ENCODE peak calls at places on chromosomes 5 and 9, in six cellular contexts. One of them, this sample, is unnamed.
A peak's percentile ranks its signal among the peaks of the same experiment; 100 is the strongest.

GRCh38 chr9:134035041-134036039 is 10.1 kb downstream of the BRD3OS start:
- DNase-seq in kidney epithelial cell: no peak
- DNase-seq in left ventricle myocardium superior: peak; percentile 19
- DNase-seq in cardiac septum: no peak
- DNase-seq in stimulated activated CD8-positive, alpha-beta memory T cell treated with anti-CD3 and anti-CD28 coated beads, Interleukin-4, amount 100 ng/mL, for 4 hours: no peak
- DNase-seq in AG08396: no peak
- DNase-seq in this sample: peak; percentile 72

GRCh38 chr5:169002941-169003555 is 297.9 kb downstream of the SLIT3 start:
- DNase-seq in kidney epithelial cell: no peak
- DNase-seq in left ventricle myocardium superior: no peak
- DNase-seq in cardiac septum: no peak
- DNase-seq in stimulated activated CD8-positive, alpha-beta memory T cell treated with anti-CD3 and anti-CD28 coated beads, Interleukin-4, amount 100 ng/mL, for 4 hours: no peak
- DNase-seq in AG08396: no peak
- DNase-seq in this sample: no peak

GRCh38 chr5:109956884-109957283 is 267.2 kb downstream of the MAN2A1 start:
- DNase-seq in kidney epithelial cell: no peak
- DNase-seq in left ventricle myocardium superior: no peak
- DNase-seq in cardiac septum: no peak
- DNase-seq in stimulated activated CD8-positive, alpha-beta memory T cell treated with anti-CD3 and anti-CD28 coated beads, Interleukin-4, amount 100 ng/mL, for 4 hours: no peak
- DNase-seq in AG08396: no peak
- DNase-seq in this sample: no peak

GRCh38 chr5:132227485-132228240 is at the start of gene P4HA2:
- DNase-seq in kidney epithelial cell: no peak
- DNase-seq in left ventricle myocardium superior: peak; percentile 93
- DNase-seq in cardiac septum: peak; percentile 93
- DNase-seq in stimulated activated CD8-positive, alpha-beta memory T cell treated with anti-CD3 and anti-CD28 coated beads, Interleukin-4, amount 100 ng/mL, for 4 hours: no peak
- DNase-seq in AG08396: peak; percentile 95
- DNase-seq in this sample: no peak

GRCh38 chr5:146680846-146681585 is 165.0 kb upstream of the GPR151 start:
- DNase-seq in kidney epithelial cell: no peak
- DNase-seq in left ventricle myocardium superior: no peak
- DNase-seq in cardiac septum: no peak
- DNase-seq in stimulated activated CD8-positive, alpha-beta memory T cell treated with anti-CD3 and anti-CD28 coated beads, Interleukin-4, amount 100 ng/mL, for 4 hours: no peak
- DNase-seq in AG08396: peak; percentile 12
- DNase-seq in this sample: no peak

GRCh38 chr5:172311026-172311425 is 27.5 kb upstream of the UBTD2 start:
- DNase-seq in kidney epithelial cell: no peak
- DNase-seq in left ventricle myocardium superior: no peak
- DNase-seq in cardiac septum: no peak
- DNase-seq in stimulated activated CD8-positive, alpha-beta memory T cell treated with anti-CD3 and anti-CD28 coated beads, Interleukin-4, amount 100 ng/mL, for 4 hours: no peak
- DNase-seq in AG08396: no peak
- DNase-seq in this sample: no peak

GRCh38 chr5:81849769-81850367 is 99.0 kb upstream of the SSBP2 start:
- DNase-seq in kidney epithelial cell: no peak
- DNase-seq in left ventricle myocardium superior: no peak
- DNase-seq in cardiac septum: no peak
- DNase-seq in stimulated activated CD8-positive, alpha-beta memory T cell treated with anti-CD3 and anti-CD28 coated beads, Interleukin-4, amount 100 ng/mL, for 4 hours: no peak
- DNase-seq in AG08396: no peak
- DNase-seq in this sample: no peak

GRCh38 chr5:622359-622758 is 10.2 kb downstream of the CEP72 start:
- DNase-seq in kidney epithelial cell: no peak
- DNase-seq in left ventricle myocardium superior: no peak
- DNase-seq in cardiac septum: peak; percentile 74
- DNase-seq in stimulated activated CD8-positive, alpha-beta memory T cell treated with anti-CD3 and anti-CD28 coated beads, Interleukin-4, amount 100 ng/mL, for 4 hours: no peak
- DNase-seq in AG08396: no peak
- DNase-seq in this sample: no peak

GRCh38 chr5:137320056-137321045 is 178.8 kb downstream of the SPOCK1 start:
- DNase-seq in kidney epithelial cell: no peak
- DNase-seq in left ventricle myocardium superior: no peak
- DNase-seq in cardiac septum: no peak
- DNase-seq in stimulated activated CD8-positive, alpha-beta memory T cell treated with anti-CD3 and anti-CD28 coated beads, Interleukin-4, amount 100 ng/mL, for 4 hours: no peak
- DNase-seq in AG08396: peak; percentile 61
- DNase-seq in this sample: no peak

GRCh38 chr5:119037496-119038215 is 33.2 kb upstream of the DMXL1 start:
- DNase-seq in kidney epithelial cell: no peak
- DNase-seq in left ventricle myocardium superior: no peak
- DNase-seq in cardiac septum: no peak
- DNase-seq in stimulated activated CD8-positive, alpha-beta memory T cell treated with anti-CD3 and anti-CD28 coated beads, Interleukin-4, amount 100 ng/mL, for 4 hours: no peak
- DNase-seq in AG08396: no peak
- DNase-seq in this sample: no peak

GRCh38 chr5:38997579-38997978 is 76.6 kb downstream of the RICTOR start:
- DNase-seq in kidney epithelial cell: no peak
- DNase-seq in left ventricle myocardium superior: no peak
- DNase-seq in cardiac septum: no peak
- DNase-seq in stimulated activated CD8-positive, alpha-beta memory T cell treated with anti-CD3 and anti-CD28 coated beads, Interleukin-4, amount 100 ng/mL, for 4 hours: no peak
- DNase-seq in AG08396: no peak
- DNase-seq in this sample: no peak

GRCh38 chr9:99079542-99079941 is 25.4 kb upstream of the TGFBR1 start:
- DNase-seq in kidney epithelial cell: no peak
- DNase-seq in left ventricle myocardium superior: no peak
- DNase-seq in cardiac septum: no peak
- DNase-seq in stimulated activated CD8-positive, alpha-beta memory T cell treated with anti-CD3 and anti-CD28 coated beads, Interleukin-4, amount 100 ng/mL, for 4 hours: no peak
- DNase-seq in AG08396: no peak
- DNase-seq in this sample: no peak

GRCh38 chr9:122129969-122130368 is 29.6 kb downstream of the NDUFA8 start:
- DNase-seq in kidney epithelial cell: no peak
- DNase-seq in left ventricle myocardium superior: no peak
- DNase-seq in cardiac septum: no peak
- DNase-seq in stimulated activated CD8-positive, alpha-beta memory T cell treated with anti-CD3 and anti-CD28 coated beads, Interleukin-4, amount 100 ng/mL, for 4 hours: no peak
- DNase-seq in AG08396: no peak
- DNase-seq in this sample: no peak

GRCh38 chr5:147072591-147072990 is 162.2 kb upstream of the STK32A start:
- DNase-seq in kidney epithelial cell: no peak
- DNase-seq in left ventricle myocardium superior: no peak
- DNase-seq in cardiac septum: no peak
- DNase-seq in stimulated activated CD8-positive, alpha-beta memory T cell treated with anti-CD3 and anti-CD28 coated beads, Interleukin-4, amount 100 ng/mL, for 4 hours: no peak
- DNase-seq in AG08396: no peak
- DNase-seq in this sample: no peak

GRCh38 chr9:136175745-136176290 is 29.1 kb downstream of the LHX3 start:
- DNase-seq in kidney epithelial cell: no peak
- DNase-seq in left ventricle myocardium superior: no peak
- DNase-seq in cardiac septum: no peak
- DNase-seq in stimulated activated CD8-positive, alpha-beta memory T cell treated with anti-CD3 and anti-CD28 coated beads, Interleukin-4, amount 100 ng/mL, for 4 hours: no peak
- DNase-seq in AG08396: no peak
- DNase-seq in this sample: no peak

GRCh38 chr5:141084487-141084989 is 9.9 kb upstream of the PCDHB2 start:
- DNase-seq in kidney epithelial cell: peak; percentile 5
- DNase-seq in left ventricle myocardium superior: no peak
- DNase-seq in cardiac septum: no peak
- DNase-seq in stimulated activated CD8-positive, alpha-beta memory T cell treated with anti-CD3 and anti-CD28 coated beads, Interleukin-4, amount 100 ng/mL, for 4 hours: no peak
- DNase-seq in AG08396: peak; percentile 57
- DNase-seq in this sample: no peak

GRCh38 chr9:137666950-137667670 is 48.3 kb downstream of the EHMT1 start:
- DNase-seq in kidney epithelial cell: no peak
- DNase-seq in left ventricle myocardium superior: no peak
- DNase-seq in cardiac septum: no peak
- DNase-seq in stimulated activated CD8-positive, alpha-beta memory T cell treated with anti-CD3 and anti-CD28 coated beads, Interleukin-4, amount 100 ng/mL, for 4 hours: no peak
- DNase-seq in AG08396: no peak
- DNase-seq in this sample: peak; percentile 70

GRCh38 chr9:88949425-88949824 is 41.8 kb upstream of the S1PR3 start:
- DNase-seq in kidney epithelial cell: no peak
- DNase-seq in left ventricle myocardium superior: peak; percentile 58
- DNase-seq in cardiac septum: no peak
- DNase-seq in stimulated activated CD8-positive, alpha-beta memory T cell treated with anti-CD3 and anti-CD28 coated beads, Interleukin-4, amount 100 ng/mL, for 4 hours: no peak
- DNase-seq in AG08396: peak; percentile 15
- DNase-seq in this sample: no peak

GRCh38 chr9:133699546-133699945 is 38.6 kb downstream of the SARDH start:
- DNase-seq in kidney epithelial cell: no peak
- DNase-seq in left ventricle myocardium superior: no peak
- DNase-seq in cardiac septum: no peak
- DNase-seq in stimulated activated CD8-positive, alpha-beta memory T cell treated with anti-CD3 and anti-CD28 coated beads, Interleukin-4, amount 100 ng/mL, for 4 hours: no peak
- DNase-seq in AG08396: no peak
- DNase-seq in this sample: no peak

GRCh38 chr5:181189962-181190710 is 14.9 kb downstream of the TRIM7 start:
- DNase-seq in kidney epithelial cell: no peak
- DNase-seq in left ventricle myocardium superior: peak; percentile 56
- DNase-seq in cardiac septum: no peak
- DNase-seq in stimulated activated CD8-positive, alpha-beta memory T cell treated with anti-CD3 and anti-CD28 coated beads, Interleukin-4, amount 100 ng/mL, for 4 hours: no peak
- DNase-seq in AG08396: no peak
- DNase-seq in this sample: no peak

GRCh38 chr9:3962467-3962866 is 337.4 kb downstream of the GLIS3 start:
- DNase-seq in kidney epithelial cell: no peak
- DNase-seq in left ventricle myocardium superior: no peak
- DNase-seq in cardiac septum: no peak
- DNase-seq in stimulated activated CD8-positive, alpha-beta memory T cell treated with anti-CD3 and anti-CD28 coated beads, Interleukin-4, amount 100 ng/mL, for 4 hours: no peak
- DNase-seq in AG08396: peak; percentile 17
- DNase-seq in this sample: no peak

GRCh38 chr9:112063151-112063550 is 111.9 kb downstream of the SUSD1 start:
- DNase-seq in kidney epithelial cell: no peak
- DNase-seq in left ventricle myocardium superior: no peak
- DNase-seq in cardiac septum: no peak
- DNase-seq in stimulated activated CD8-positive, alpha-beta memory T cell treated with anti-CD3 and anti-CD28 coated beads, Interleukin-4, amount 100 ng/mL, for 4 hours: no peak
- DNase-seq in AG08396: no peak
- DNase-seq in this sample: no peak

GRCh38 chr5:120852222-120852860 is 388.2 kb downstream of the PRR16 start:
- DNase-seq in kidney epithelial cell: no peak
- DNase-seq in left ventricle myocardium superior: no peak
- DNase-seq in cardiac septum: no peak
- DNase-seq in stimulated activated CD8-positive, alpha-beta memory T cell treated with anti-CD3 and anti-CD28 coated beads, Interleukin-4, amount 100 ng/mL, for 4 hours: no peak
- DNase-seq in AG08396: no peak
- DNase-seq in this sample: no peak

GRCh38 chr9:94995294-94995693 is 268.8 kb downstream of the AOPEP start:
- DNase-seq in kidney epithelial cell: no peak
- DNase-seq in left ventricle myocardium superior: no peak
- DNase-seq in cardiac septum: no peak
- DNase-seq in stimulated activated CD8-positive, alpha-beta memory T cell treated with anti-CD3 and anti-CD28 coated beads, Interleukin-4, amount 100 ng/mL, for 4 hours: no peak
- DNase-seq in AG08396: no peak
- DNase-seq in this sample: no peak

GRCh38 chr5:54944364-54944763 is 41.0 kb downstream of the ESM1 start:
- DNase-seq in kidney epithelial cell: no peak
- DNase-seq in left ventricle myocardium superior: no peak
- DNase-seq in cardiac septum: no peak
- DNase-seq in stimulated activated CD8-positive, alpha-beta memory T cell treated with anti-CD3 and anti-CD28 coated beads, Interleukin-4, amount 100 ng/mL, for 4 hours: peak; percentile 11
- DNase-seq in AG08396: peak; percentile 39
- DNase-seq in this sample: no peak

GRCh38 chr9:79166005-79166404 is 405.8 kb upstream of the TLE4 start:
- DNase-seq in kidney epithelial cell: no peak
- DNase-seq in left ventricle myocardium superior: no peak
- DNase-seq in cardiac septum: no peak
- DNase-seq in stimulated activated CD8-positive, alpha-beta memory T cell treated with anti-CD3 and anti-CD28 coated beads, Interleukin-4, amount 100 ng/mL, for 4 hours: no peak
- DNase-seq in AG08396: no peak
- DNase-seq in this sample: no peak

GRCh38 chr9:99349870-99350269 is 127.8 kb downstream of the SEC61B start:
- DNase-seq in kidney epithelial cell: no peak
- DNase-seq in left ventricle myocardium superior: no peak
- DNase-seq in cardiac septum: no peak
- DNase-seq in stimulated activated CD8-positive, alpha-beta memory T cell treated with anti-CD3 and anti-CD28 coated beads, Interleukin-4, amount 100 ng/mL, for 4 hours: no peak
- DNase-seq in AG08396: no peak
- DNase-seq in this sample: no peak

GRCh38 chr9:19748278-19749126 is 40.3 kb downstream of the SLC24A2 start:
- DNase-seq in kidney epithelial cell: no peak
- DNase-seq in left ventricle myocardium superior: no peak
- DNase-seq in cardiac septum: no peak
- DNase-seq in stimulated activated CD8-positive, alpha-beta memory T cell treated with anti-CD3 and anti-CD28 coated beads, Interleukin-4, amount 100 ng/mL, for 4 hours: no peak
- DNase-seq in AG08396: no peak
- DNase-seq in this sample: no peak

GRCh38 chr5:17192191-17192590 is 25.2 kb upstream of the BASP1 start:
- DNase-seq in kidney epithelial cell: no peak
- DNase-seq in left ventricle myocardium superior: no peak
- DNase-seq in cardiac septum: no peak
- DNase-seq in stimulated activated CD8-positive, alpha-beta memory T cell treated with anti-CD3 and anti-CD28 coated beads, Interleukin-4, amount 100 ng/mL, for 4 hours: no peak
- DNase-seq in AG08396: no peak
- DNase-seq in this sample: no peak

GRCh38 chr5:16492398-16493175 is 27.0 kb upstream of the ZNF622 start:
- DNase-seq in kidney epithelial cell: peak; percentile 61
- DNase-seq in left ventricle myocardium superior: peak; percentile 50
- DNase-seq in cardiac septum: no peak
- DNase-seq in stimulated activated CD8-positive, alpha-beta memory T cell treated with anti-CD3 and anti-CD28 coated beads, Interleukin-4, amount 100 ng/mL, for 4 hours: no peak
- DNase-seq in AG08396: peak; percentile 36
- DNase-seq in this sample: no peak

GRCh38 chr9:2469681-2470141 is 151.9 kb upstream of the VLDLR start:
- DNase-seq in kidney epithelial cell: no peak
- DNase-seq in left ventricle myocardium superior: peak; percentile 59
- DNase-seq in cardiac septum: no peak
- DNase-seq in stimulated activated CD8-positive, alpha-beta memory T cell treated with anti-CD3 and anti-CD28 coated beads, Interleukin-4, amount 100 ng/mL, for 4 hours: no peak
- DNase-seq in AG08396: no peak
- DNase-seq in this sample: no peak